ENCODE peak calls at places on chromosomes 3 and 15, in seven cellular contexts. V, S, R, Y, O, C and T are unnamed samples.

GRCh38 chr15:69305204-69305931 is 6.7 kb downstream of the PAQR5 start:
- DNase-seq in C (no peak), V (no peak), Y (peak), R (no peak), O (no peak), S (no peak), T (peak)

GRCh38 chr3:13026534-13026933 is 46.7 kb downstream of the IQSEC1 start:
- DNase-seq in O (no peak), S (peak), V (no peak), R (no peak), C (no peak), Y (no peak), T (no peak)

GRCh38 chr3:63937661-63938651 is 25.8 kb upstream of the SCAANT1 start:
- DNase-seq in S (no peak), V (no peak), C (no peak), Y (no peak), O (no peak), R (peak), T (no peak)

GRCh38 chr15:75952512-75952911 is 48.8 kb downstream of the FBXO22 start:
- DNase-seq in R (no peak), S (no peak), C (no peak), V (no peak), O (no peak), Y (no peak), T (no peak)

GRCh38 chr3:145620002-145620401 is 541.0 kb downstream of the PLOD2 start:
- DNase-seq in Y (no peak), R (no peak), O (no peak), V (no peak), S (no peak), C (no peak), T (no peak)

GRCh38 chr3:77825045-77825827 is 785.3 kb downstream of the ROBO2 start:
- DNase-seq in S (no peak), V (no peak), Y (peak), C (no peak), O (no peak), R (no peak), T (peak)

GRCh38 chr3:87873136-87873535 is 185.7 kb downstream of the CGGBP1 start:
- DNase-seq in S (no peak), R (no peak), C (no peak), O (no peak), V (no peak), Y (no peak), T (peak)

GRCh38 chr3:38522002-38522401 is 25.9 kb downstream of the EXOG start:
- DNase-seq in C (no peak), S (peak), O (no peak), R (no peak), V (no peak), Y (no peak), T (no peak)

GRCh38 chr3:43191116-43191515 is 85.2 kb upstream of the POMGNT2 start:
- DNase-seq in O (no peak), C (no peak), V (no peak), Y (no peak), R (no peak), S (no peak), T (no peak)

GRCh38 chr3:115494826-115495225 is 128.5 kb upstream of the GAP43 start:
- DNase-seq in Y (no peak), C (no peak), R (no peak), S (no peak), O (no peak), V (no peak), T (no peak)

GRCh38 chr3:113254171-113254947 is 43.0 kb downstream of the BOC start:
- DNase-seq in O (peak), Y (no peak), S (no peak), V (no peak), C (no peak), R (no peak), T (no peak)

GRCh38 chr3:194491996-194492395 is 5.2 kb upstream of the ATP13A3 start:
- DNase-seq in V (no peak), C (no peak), Y (no peak), R (no peak), S (no peak), O (no peak), T (no peak)

GRCh38 chr3:59334585-59334984 is 284.8 kb upstream of the CFAP20DC start:
- DNase-seq in V (no peak), C (no peak), R (no peak), S (no peak), Y (peak), O (no peak), T (peak)

GRCh38 chr3:69649120-69649519 is 90.1 kb upstream of the MITF start:
- DNase-seq in S (no peak), V (no peak), Y (peak), R (no peak), C (no peak), O (no peak), T (peak)

GRCh38 chr15:83100072-83100646 is 7.3 kb upstream of the TM6SF1 start:
- DNase-seq in R (no peak), S (no peak), Y (no peak), C (no peak), O (no peak), V (no peak), T (no peak)

DNA sequence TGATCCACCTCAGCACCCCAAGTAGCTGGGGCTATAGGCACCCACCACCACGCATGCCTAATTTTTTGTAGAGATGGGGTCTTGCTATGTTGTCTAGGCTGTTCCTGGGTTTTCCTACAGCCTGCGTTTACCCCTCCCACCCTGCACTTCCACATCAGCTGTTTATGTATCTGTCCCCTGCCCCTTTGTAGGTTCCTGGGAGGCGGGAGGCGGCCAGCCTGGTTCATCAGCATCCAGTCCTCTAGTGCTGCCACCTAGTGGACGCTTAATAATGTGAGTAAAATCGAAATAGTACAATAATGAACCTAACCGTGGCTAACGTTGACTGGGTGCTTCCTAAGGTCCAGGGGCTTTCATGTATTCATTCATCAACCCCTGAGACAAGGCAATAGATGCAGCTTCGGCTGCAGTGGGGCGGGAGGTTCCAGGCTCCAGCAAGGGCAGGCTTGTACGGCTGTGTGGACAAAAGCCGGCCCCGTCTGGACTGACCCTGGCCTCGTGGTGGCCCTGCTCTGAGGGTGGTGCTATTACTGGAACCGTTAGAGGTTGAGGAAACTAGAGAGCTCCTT is 1.2 kb upstream of the LCTL start:
- DNase-seq in S (peak), O (peak), R (peak), C (peak), V (peak), Y (peak), T (peak)
- TF ChIP-seq CTCF in S (peak), O (no peak), R (peak), C (peak), V (peak), Y (peak), T (peak)

DNA sequence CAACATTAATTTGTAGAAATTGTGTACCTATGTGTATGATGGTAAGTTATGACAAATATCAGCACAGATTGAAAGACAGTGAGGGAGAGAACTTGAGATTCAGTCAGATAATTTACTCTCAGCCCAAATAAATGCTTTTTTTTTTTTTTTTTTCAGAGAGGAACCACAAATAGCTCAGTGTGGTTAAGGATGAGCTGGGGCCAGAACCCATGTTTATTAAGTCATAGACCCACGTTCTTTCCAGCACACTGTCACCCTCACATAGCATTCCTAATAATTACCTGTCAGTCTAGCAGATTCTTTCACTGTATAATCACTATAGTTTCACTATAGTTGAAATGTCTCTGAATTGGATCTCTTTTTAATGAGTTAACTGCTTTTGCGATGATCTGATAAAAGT is 246.1 kb downstream of the ZIC1 start:
- DNase-seq in R (no peak), V (no peak), C (no peak), Y (no peak), S (no peak), O (no peak), T (no peak)
- H3K4me3 ChIP-seq in R (no peak), V (no peak), C (no peak), Y (no peak), S (no peak), O (no peak), T (no peak)

GRCh38 chr3:189041482-189042090 is 130.2 kb upstream of the TPRG1 start:
- DNase-seq in S (peak), Y (peak), O (no peak), V (peak), C (peak), R (peak), T (peak)
- TF ChIP-seq CTCF in S (no peak), Y (peak), O (no peak), V (peak), C (peak), R (peak), T (peak)

DNA sequence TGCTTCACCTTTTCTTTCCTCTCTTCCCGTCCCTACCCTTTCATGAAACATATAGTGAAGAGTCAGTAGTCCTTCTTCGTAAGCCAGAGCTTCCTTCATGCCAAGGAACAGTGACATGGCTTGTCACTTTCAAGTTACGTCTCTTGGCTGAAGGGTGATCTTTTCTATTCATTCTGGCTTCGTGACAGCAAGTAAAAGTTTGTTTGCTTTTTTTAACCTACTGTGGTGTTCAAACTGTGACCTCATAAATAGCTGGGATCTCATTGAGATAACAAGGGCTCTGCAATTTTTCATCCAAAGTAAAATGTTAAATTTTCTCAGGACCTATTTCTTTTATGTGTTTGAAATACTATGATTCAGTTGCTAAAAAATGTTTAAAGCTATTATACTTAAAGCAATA is 10.5 kb downstream of the CDIN1 start:
- DNase-seq in O (no peak), S (no peak), V (no peak), R (no peak), C (no peak), Y (peak), T (no peak)
- H3K4me3 ChIP-seq in O (no peak), S (no peak), V (no peak), R (no peak), C (no peak), Y (no peak), T (no peak)

GRCh38 chr15:80913541-80913940 is 76.1 kb downstream of the MESD start:
- DNase-seq in O (no peak), V (no peak), Y (no peak), C (no peak), S (no peak), R (no peak), T (no peak)

GRCh38 chr15:80918440-80918839 is 71.2 kb downstream of the MESD start:
- DNase-seq in O (no peak), S (no peak), Y (no peak), V (no peak), R (no peak), C (no peak), T (no peak)

GRCh38 chr15:80912673-80913072 is 76.9 kb downstream of the MESD start:
- DNase-seq in S (no peak), R (no peak), O (no peak), V (no peak), Y (no peak), C (no peak), T (no peak)

GRCh38 chr15:80916056-80916455 is 73.6 kb downstream of the MESD start:
- DNase-seq in R (no peak), S (no peak), V (no peak), Y (no peak), O (no peak), C (no peak), T (no peak)

GRCh38 chr15:80915462-80915861 is 74.2 kb downstream of the MESD start:
- DNase-seq in C (peak), S (no peak), O (no peak), V (no peak), R (no peak), Y (no peak), T (no peak)
- TF ChIP-seq CTCF in C (peak), S (no peak), O (no peak), V (no peak), R (no peak), Y (no peak), T (no peak)

GRCh38 chr3:188396251-188396650 is 242.3 kb downstream of the LPP start:
- DNase-seq in V (no peak), Y (no peak), C (no peak), S (no peak), O (no peak), R (no peak), T (no peak)

GRCh38 chr3:188400494-188401243 is 246.7 kb downstream of the LPP start:
- DNase-seq in S (no peak), C (no peak), R (peak), O (no peak), V (no peak), Y (no peak), T (no peak)

GRCh38 chr3:188397766-188398705 is 244.1 kb downstream of the LPP start:
- DNase-seq in S (peak), O (no peak), V (no peak), C (no peak), Y (no peak), R (no peak), T (no peak)

GRCh38 chr3:188394588-188394987 is 240.6 kb downstream of the LPP start:
- DNase-seq in S (no peak), R (no peak), V (no peak), O (no peak), Y (no peak), C (no peak), T (peak)

GRCh38 chr3:188396900-188397299 is 242.9 kb downstream of the LPP start:
- DNase-seq in S (no peak), C (no peak), V (no peak), R (no peak), O (no peak), Y (no peak), T (no peak)
- H3K4me3 ChIP-seq in S (peak), C (no peak), V (no peak), R (no peak), O (no peak), Y (no peak), T (no peak)

GRCh38 chr3:165852710-165853109 is 15.5 kb upstream of the BCHE start:
- DNase-seq in R (no peak), O (no peak), V (no peak), C (no peak), Y (no peak), S (no peak), T (no peak)

GRCh38 chr3:165852150-165852549 is 14.9 kb upstream of the BCHE start:
- DNase-seq in V (no peak), R (no peak), C (no peak), O (no peak), S (no peak), Y (no peak), T (no peak)

GRCh38 chr3:165855581-165855980 is 18.4 kb upstream of the BCHE start:
- DNase-seq in S (no peak), C (no peak), V (no peak), O (no peak), Y (no peak), R (no peak), T (no peak)

GRCh38 chr3:165854696-165855095 is 17.5 kb upstream of the BCHE start:
- DNase-seq in R (no peak), S (no peak), O (no peak), V (no peak), C (no peak), Y (no peak), T (no peak)
- TF ChIP-seq CTCF in R (peak), S (peak), O (no peak), V (peak), C (peak), Y (peak), T (no peak)

DNA sequence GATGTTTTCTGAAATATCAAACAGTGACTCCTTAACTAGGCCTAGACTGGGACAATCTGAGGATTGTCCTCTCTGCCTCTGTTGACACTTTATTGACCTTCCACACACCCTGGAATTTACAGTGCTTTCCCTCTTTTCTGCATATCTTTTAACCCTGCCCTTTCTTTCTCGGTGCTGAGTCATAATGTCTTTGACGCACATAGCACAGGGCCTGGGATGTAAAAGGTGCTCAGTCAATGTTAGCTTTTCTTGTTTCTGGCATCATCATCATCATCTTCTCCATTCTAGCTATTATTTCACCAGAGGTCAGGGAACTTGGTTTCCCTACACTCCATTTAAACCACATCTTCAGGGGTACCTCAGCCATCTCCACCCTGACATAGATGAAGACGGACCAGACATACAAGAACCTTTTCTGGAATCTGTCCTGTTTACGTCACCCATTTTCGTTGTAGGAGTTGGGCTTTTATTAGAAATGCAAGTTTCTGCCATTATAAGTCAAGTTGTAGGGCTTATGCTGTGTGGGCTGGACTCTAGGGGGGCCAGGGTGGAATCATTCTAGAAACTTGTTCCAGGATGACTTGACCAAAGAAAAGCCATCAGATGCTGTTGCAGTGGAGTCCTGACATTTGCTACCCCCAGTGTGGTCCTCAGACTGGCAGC is 46.6 kb downstream of the ZBTB38 start:
- DNase-seq in V (no peak), C (no peak), Y (peak), O (no peak), R (no peak), S (no peak), T (no peak)
- H3K4me3 ChIP-seq in V (no peak), C (no peak), Y (no peak), O (no peak), R (no peak), S (no peak), T (no peak)

GRCh38 chr3:71025010-71025409 is 558.5 kb downstream of the FOXP1 start:
- DNase-seq in C (no peak), Y (no peak), R (no peak), O (no peak), V (no peak), S (no peak), T (no peak)

GRCh38 chr3:71026634-71027578 is 556.6 kb downstream of the FOXP1 start:
- DNase-seq in Y (no peak), S (no peak), C (no peak), V (no peak), O (no peak), R (no peak), T (peak)

GRCh38 chr3:71025516-71025915 is 558.0 kb downstream of the FOXP1 start:
- DNase-seq in V (no peak), Y (no peak), C (no peak), O (no peak), R (no peak), S (no peak), T (no peak)

GRCh38 chr3:71018794-71019193 is 564.7 kb downstream of the FOXP1 start:
- DNase-seq in S (no peak), Y (no peak), O (no peak), C (no peak), V (no peak), R (no peak), T (no peak)

GRCh38 chr3:71022552-71023335 is 560.8 kb downstream of the FOXP1 start:
- DNase-seq in Y (peak), V (no peak), R (no peak), S (no peak), C (peak), O (no peak), T (no peak)
- TF ChIP-seq CTCF in Y (peak), V (no peak), R (no peak), S (no peak), C (peak), O (no peak), T (no peak)

GRCh38 chr3:169147246-169148008 is 516.1 kb downstream of the MECOM start:
- DNase-seq in C (peak), V (no peak), Y (peak), O (peak), R (no peak), S (peak), T (peak)

GRCh38 chr3:169145551-169145950 is 518.0 kb downstream of the MECOM start:
- DNase-seq in V (no peak), S (no peak), R (no peak), O (no peak), C (no peak), Y (no peak), T (no peak)

GRCh38 chr3:169146112-169146665 is 517.3 kb downstream of the MECOM start:
- DNase-seq in Y (peak), O (peak), R (no peak), C (peak), V (no peak), S (peak), T (peak)

GRCh38 chr3:169148448-169149348 is 514.8 kb downstream of the MECOM start:
- DNase-seq in C (no peak), Y (no peak), S (peak), O (no peak), R (no peak), V (no peak), T (no peak)

GRCh38 chr3:169146866-169147245 is 516.7 kb downstream of the MECOM start:
- DNase-seq in Y (peak), C (no peak), O (no peak), R (no peak), S (no peak), V (no peak), T (no peak)
- H3K4me3 ChIP-seq in Y (peak), C (peak), O (peak), R (no peak), S (peak), V (peak), T (peak)